ENCODE peak calls at places on chromosome 15, in four cellular contexts. D is left lobe of liver, A is GM12878, P is T-cell. C is an unnamed sample.

GRCh38 chr15:72180771-72181324 is 16.7 kb downstream of the GRAMD2A start:
- DNase-seq in D (no peak), A (no peak), P (no peak), C (no peak)

GRCh38 chr15:72492733-72493132 is 18.6 kb downstream of the ARIH1 start:
- DNase-seq in D (no peak), A (no peak), P (no peak), C (no peak)

GRCh38 chr15:62895905-62896316 is 146.6 kb upstream of the TPM1 start:
- DNase-seq in D (no peak), A (no peak), P (no peak), C (no peak)

GRCh38 chr15:75350601-75351331 is 3.9 kb downstream of the NEIL1 start:
- DNase-seq in D (no peak), A (no peak), P (no peak), C (no peak)

GRCh38 chr15:58520936-58521292 is 89.1 kb downstream of the LIPC start:
- DNase-seq in D (no peak), A (no peak), P (no peak), C (no peak)

GRCh38 chr15:68504721-68505090 is 72.7 kb upstream of the ITGA11 start:
- DNase-seq in D (peak; percentile 28), A (no peak), P (no peak), C (no peak)

GRCh38 chr15:60059186-60059585 is 55.1 kb downstream of the FOXB1 start:
- DNase-seq in D (no peak), A (no peak), P (no peak), C (no peak)

GRCh38 chr15:62858343-62858742 is 184.2 kb upstream of the TPM1 start:
- DNase-seq in D (no peak), A (no peak), P (no peak), C (no peak)

GRCh38 chr15:85168642-85169173 is 187.1 kb downstream of the PDE8A start:
- DNase-seq in D (peak; percentile 52), A (no peak), P (peak; percentile 30), C (peak; percentile 92)

GRCh38 chr15:66842710-66843441 is 140.8 kb downstream of the SMAD6 start:
- DNase-seq in D (peak; percentile 85), A (no peak), P (no peak), C (no peak)

GRCh38 chr15:76337047-76337738 is 620 bp downstream of the ISL2 start:
- DNase-seq in D (no peak), A (no peak), P (no peak), C (no peak)

GRCh38 chr15:74548236-74548635 is 7.2 kb downstream of the ARID3B start:
- DNase-seq in D (no peak), A (no peak), P (no peak), C (no peak)

GRCh38 chr15:78069052-78069414 is 8.5 kb downstream of the TBC1D2B start:
- DNase-seq in D (no peak), A (no peak), P (no peak), C (no peak)

GRCh38 chr15:60362318-60363023 is 35.3 kb downstream of the ANXA2 start:
- DNase-seq in D (no peak), A (no peak), P (no peak), C (no peak)

GRCh38 chr15:68997930-68998777 is 16.3 kb upstream of the NOX5 start:
- DNase-seq in D (peak; percentile 3), A (no peak), P (no peak), C (no peak)

GRCh38 chr15:41656188-41656587 is 4.0 kb upstream of the MGA start:
- DNase-seq in D (no peak), A (no peak), P (no peak), C (no peak)

GRCh38 chr15:73601449-73602425 is 31.5 kb downstream of the NPTN start:
- DNase-seq in D (no peak), A (no peak), P (no peak), C (no peak)